ENCODE peak calls at places on chromosomes 16 and 17, in eight cellular contexts. I is CD4-positive, alpha-beta memory T cell; E is ureter; S is fibroblast of mammary gland; N is H54; L is tibial nerve; D is activated naive CD4-positive, alpha-beta T cell treated with anti-CD3 and anti-CD28 coated beads for 36 hours; U is fibroblast of the conjunctiva. K is an unnamed sample.

GRCh38 chr16:5071341-5071680 is 332 bp upstream of the ALG1 start:
- DNase-seq in I (no peak), E (no peak), S (no peak), N (no peak), L (no peak), D (no peak), U (no peak), K (no peak)

GRCh38 chr16:17374668-17375255 is 96.0 kb downstream of the XYLT1 start:
- DNase-seq in I (no peak), E (no peak), S (no peak), N (no peak), L (no peak), D (no peak), U (no peak), K (no peak)

GRCh38 chr16:24146523-24146922 is 109.6 kb upstream of the CACNG3 start:
- DNase-seq in I (no peak), E (no peak), S (no peak), N (no peak), L (peak; percentile 5), D (no peak), U (no peak), K (no peak)

GRCh38 chr17:45247429-45248131 is 14.3 kb downstream of the SPATA32 start:
- DNase-seq in I (peak; percentile 99), E (peak; percentile 96), S (peak; percentile 77), N (peak; percentile 100), L (peak; percentile 66), D (peak; percentile 99), U (peak; percentile 45), K (no peak)

GRCh38 chr17:31880311-31880710 is 21.2 kb downstream of the UTP6 start:
- DNase-seq in I (no peak), E (no peak), S (no peak), N (no peak), L (no peak), D (no peak), U (no peak), K (no peak)

GRCh38 chr17:57900991-57901743 is 51.3 kb upstream of the MRPS23 start:
- DNase-seq in I (no peak), E (peak; percentile 74), S (no peak), N (no peak), L (no peak), D (no peak), U (no peak), K (no peak)

GRCh38 chr16:51510416-51510815 is 359.3 kb upstream of the SALL1 start:
- DNase-seq in I (no peak), E (no peak), S (no peak), N (no peak), L (no peak), D (no peak), U (no peak), K (no peak)

GRCh38 chr17:42290577-42290976 is 2.3 kb downstream of the STAT5A start:
- DNase-seq in I (no peak), E (no peak), S (no peak), N (no peak), L (no peak), D (no peak), U (no peak), K (no peak)

GRCh38 chr16:53224932-53225533 is 170.2 kb downstream of the CHD9 start:
- DNase-seq in I (no peak), E (no peak), S (peak; percentile 40), N (no peak), L (no peak), D (no peak), U (no peak), K (no peak)

GRCh38 chr16:75527825-75528299 is 8.0 kb downstream of the CHST5 start:
- DNase-seq in I (no peak), E (no peak), S (no peak), N (no peak), L (no peak), D (no peak), U (no peak), K (no peak)

GRCh38 chr16:50721549-50722409 is 20.1 kb upstream of the CYLD start:
- DNase-seq in I (no peak), E (no peak), S (no peak), N (no peak), L (no peak), D (no peak), U (no peak), K (no peak)

K was measured in astrocyte of the cerebellum.